ENCODE peak calls at places on chromosome 21, in eight cellular contexts. P, O, Q, L, B, V, E and F are unnamed samples.

GRCh38 chr21:44497641-44498243 is 42.3 kb downstream of the KRTAP10-1 start:
- DNase-seq in P (no peak), O (peak; percentile 58), Q (peak; percentile 65), L (no peak), B (no peak), V (peak; percentile 84), E (no peak), F (no peak)

GRCh38 chr21:41361053-41361785 is 608 bp upstream of the MX2 start:
- DNase-seq in P (no peak), O (no peak), Q (no peak), L (no peak), B (no peak), V (no peak), E (peak; percentile 31), F (no peak)

GRCh38 chr21:37863842-37864241 is 52.4 kb downstream of the KCNJ6 start:
- DNase-seq in P (peak; percentile 66), O (no peak), Q (no peak), L (peak; percentile 94), B (no peak), V (no peak), E (no peak), F (no peak)

GRCh38 chr21:17270234-17270633 is 242.6 kb upstream of the CXADR start:
- DNase-seq in P (peak; percentile 35), O (peak; percentile 66), Q (peak; percentile 11), L (peak; percentile 31), B (peak; percentile 40), V (peak; percentile 69), E (no peak), F (no peak)

GRCh38 chr21:35933466-35933865 is 126.9 kb downstream of the SETD4 start:
- DNase-seq in P (peak; percentile 94), O (no peak), Q (no peak), L (peak; percentile 86), B (peak; percentile 28), V (no peak), E (no peak), F (no peak)

GRCh38 chr21:37153935-37154350 is 80.9 kb downstream of the TTC3 start:
- DNase-seq in P (no peak), O (no peak), Q (peak; percentile 39), L (peak; percentile 18), B (no peak), V (no peak), E (no peak), F (no peak)

GRCh38 chr21:44730951-44731579 is 19.7 kb upstream of the TSPEAR start:
- DNase-seq in P (no peak), O (no peak), Q (no peak), L (no peak), B (no peak), V (no peak), E (no peak), F (no peak)

GRCh38 chr21:41396452-41397107 is 29.5 kb upstream of the MX1 start:
- DNase-seq in P (peak; percentile 67), O (no peak), Q (peak; percentile 40), L (no peak), B (no peak), V (no peak), E (no peak), F (no peak)

GRCh38 chr21:15754640-15755039 is 24.9 kb downstream of the USP25 start:
- DNase-seq in P (peak; percentile 34), O (no peak), Q (no peak), L (peak; percentile 66), B (no peak), V (no peak), E (no peak), F (no peak)

GRCh38 chr21:36135391-36136094 is 664 bp downstream of the CBR3 start:
- DNase-seq in P (peak; percentile 98), O (no peak), Q (peak; percentile 50), L (peak; percentile 83), B (no peak), V (peak; percentile 75), E (peak; percentile 67), F (peak; percentile 78)

GRCh38 chr21:45975017-45975595 is 6.5 kb upstream of the COL6A1 start:
- DNase-seq in P (peak; percentile 82), O (no peak), Q (no peak), L (peak; percentile 43), B (no peak), V (no peak), E (peak; percentile 45), F (no peak)

GRCh38 chr21:38661296-38662223 is 144.2 kb upstream of the ETS2 start:
- DNase-seq in P (peak; percentile 46), O (no peak), Q (peak; percentile 6), L (peak; percentile 62), B (no peak), V (no peak), E (no peak), F (no peak)

GRCh38 chr21:34243562-34243961 is 120.2 kb upstream of the KCNE2 start:
- DNase-seq in P (peak; percentile 38), O (no peak), Q (peak; percentile 44), L (peak; percentile 11), B (peak; percentile 13), V (peak; percentile 20), E (no peak), F (no peak)

GRCh38 chr21:32916522-32917099 is 109.1 kb upstream of the OLIG2 start:
- DNase-seq in P (no peak), O (no peak), Q (no peak), L (no peak), B (peak; percentile 55), V (no peak), E (no peak), F (no peak)

GRCh38 chr21:33839167-33839716 is 76.4 kb downstream of the ATP5PO start:
- DNase-seq in P (no peak), O (no peak), Q (no peak), L (no peak), B (no peak), V (no peak), E (no peak), F (no peak)